ENCODE peak calls at places on chromosomes 5 and 9, in ten cellular contexts. V is HCT116, D is foreskin fibroblast, R is dorsolateral prefrontal cortex, T is fibroblast of lung, B is tibial nerve, U is fibroblast of mammary gland, E is A549, K is HL-60, Q is ovary. I is an unnamed sample.

GRCh38 chr5:152542741-152543140 is 137.7 kb upstream of the NMUR2 start:
- DNase-seq in R (no peak), Q (no peak), V (no peak), U (peak), T (peak), E (no peak), B (no peak), D (peak), K (no peak), I (no peak)

GRCh38 chr9:706606-707451 is 134.7 kb upstream of the DMRT1 start:
- DNase-seq in B (peak), R (peak), Q (peak), D (peak), E (no peak), K (peak), T (peak), U (peak), V (no peak), I (no peak)

GRCh38 chr5:16431482-16431881 is 34.1 kb downstream of the ZNF622 start:
- DNase-seq in B (no peak), T (no peak), D (no peak), V (no peak), Q (no peak), K (no peak), R (no peak), E (no peak), U (no peak), I (no peak)

GRCh38 chr5:139272471-139273321 is 20.8 kb upstream of the MATR3 start:
- DNase-seq in Q (no peak), R (no peak), B (no peak), K (peak), D (peak), U (peak), E (no peak), T (peak), V (no peak), I (no peak)

GRCh38 chr5:78213799-78214198 is 80.7 kb downstream of the AP3B1 start:
- DNase-seq in B (no peak), E (no peak), Q (no peak), D (no peak), R (no peak), V (no peak), U (no peak), K (no peak), T (no peak), I (no peak)

GRCh38 chr5:10106806-10107205 is 142.9 kb downstream of the ATPSCKMT start:
- DNase-seq in D (peak), E (no peak), K (no peak), R (no peak), Q (no peak), B (no peak), T (no peak), V (no peak), U (peak), I (no peak)

GRCh38 chr5:159456261-159456660 is 126.0 kb upstream of the IL12B start:
- DNase-seq in D (no peak), U (no peak), T (no peak), Q (no peak), E (no peak), R (no peak), B (no peak), K (no peak), V (no peak), I (no peak)

GRCh38 chr9:120324996-120325642 is 254.8 kb downstream of the CDK5RAP2 start:
- DNase-seq in D (no peak), U (no peak), K (peak), V (no peak), B (no peak), R (no peak), Q (no peak), E (no peak), T (no peak), I (no peak)

GRCh38 chr9:136925414-136926153 is 19.0 kb downstream of the FBXW5 start:
- DNase-seq in Q (no peak), U (no peak), B (no peak), D (no peak), K (no peak), E (no peak), R (no peak), T (no peak), V (no peak), I (no peak)

GRCh38 chr5:122424211-122424610 is 112.2 kb downstream of the SNCAIP start:
- DNase-seq in R (no peak), U (no peak), D (no peak), V (no peak), K (no peak), B (no peak), Q (no peak), T (no peak), E (no peak), I (no peak)

GRCh38 chr9:68895741-68896478 is 118.0 kb downstream of the PRKACG start:
- DNase-seq in V (no peak), R (no peak), T (no peak), Q (no peak), K (no peak), E (no peak), D (no peak), B (no peak), U (peak), I (no peak)

GRCh38 chr9:27967236-27967635 is 394.0 kb upstream of the C9orf72 start:
- DNase-seq in B (no peak), D (no peak), V (no peak), E (no peak), K (no peak), U (no peak), R (no peak), T (no peak), Q (no peak), I (no peak)

GRCh38 chr9:89483592-89484474 is 14.1 kb downstream of the SEMA4D start:
- DNase-seq in E (no peak), D (no peak), R (no peak), B (no peak), T (no peak), U (no peak), Q (no peak), K (peak), V (no peak), I (no peak)

GRCh38 chr9:91174772-91175171 is 186.9 kb downstream of the AUH start:
- DNase-seq in U (no peak), T (no peak), D (no peak), V (no peak), K (no peak), E (no peak), R (no peak), B (no peak), Q (no peak), I (no peak)

GRCh38 chr9:97518909-97519307 is 17.4 kb downstream of the TMOD1 start:
- DNase-seq in U (peak), Q (peak), D (peak), E (peak), B (peak), R (no peak), T (peak), K (no peak), V (no peak), I (peak)

GRCh38 chr9:128882677-128883590 is 1.0 kb downstream of the LRRC8A start:
- DNase-seq in R (no peak), Q (peak), V (no peak), K (no peak), B (no peak), D (peak), E (no peak), U (peak), T (peak), I (no peak)

GRCh38 chr9:27539479-27540441 is 10.1 kb upstream of the MOB3B start:
- DNase-seq in T (peak), D (peak), Q (peak), V (no peak), B (peak), U (peak), K (no peak), R (no peak), E (no peak), I (no peak)

GRCh38 chr5:1108008-1108864 is 3.6 kb downstream of the SLC12A7 start:
- DNase-seq in E (no peak), V (no peak), B (no peak), R (no peak), D (no peak), T (no peak), Q (no peak), U (no peak), K (peak), I (no peak)

DNA sequence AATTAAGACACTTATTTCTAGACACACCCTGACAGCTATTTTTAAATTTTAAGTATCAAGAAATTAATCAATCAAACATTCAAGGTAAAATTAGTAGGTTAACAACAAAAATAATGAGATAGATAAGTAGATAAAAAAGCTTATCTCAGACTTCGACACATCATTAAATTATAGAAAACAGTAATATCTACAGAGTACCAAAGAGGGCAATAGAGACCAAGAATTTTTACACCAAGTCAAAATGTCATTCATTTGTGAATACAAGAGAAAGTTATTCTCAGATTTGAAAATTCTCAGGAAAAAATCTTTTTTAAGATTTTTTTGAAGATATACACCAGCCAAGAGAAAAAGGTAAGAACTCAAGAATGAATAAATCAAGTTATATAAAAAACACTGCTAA is 445.6 kb downstream of the ACTL7B start:
- DNase-seq in K (no peak), U (no peak), B (no peak), E (no peak), V (no peak), R (no peak), T (no peak), D (no peak), Q (no peak), I (no peak)
- TF ChIP-seq CTCF in K (no peak), U (no peak), B (peak), E (no peak), V (no peak), R (peak), T (no peak), D (no peak), Q (no peak), I (no peak)

GRCh38 chr9:127064335-127064734 is 58.1 kb downstream of the ANGPTL2 start:
- DNase-seq in E (no peak), K (no peak), D (no peak), T (no peak), R (no peak), U (peak), V (no peak), B (no peak), Q (no peak), I (no peak)

GRCh38 chr9:127066775-127067111 is 55.7 kb downstream of the ANGPTL2 start:
- DNase-seq in U (peak), K (peak), Q (no peak), T (peak), B (no peak), V (no peak), E (no peak), R (no peak), D (peak), I (no peak)

GRCh38 chr9:127067603-127068220 is 54.7 kb downstream of the ANGPTL2 start:
- DNase-seq in B (no peak), R (no peak), D (no peak), T (peak), E (no peak), V (peak), U (no peak), K (no peak), Q (no peak), I (no peak)

GRCh38 chr9:127065592-127065991 is 56.8 kb downstream of the ANGPTL2 start:
- DNase-seq in D (peak), T (peak), Q (no peak), E (no peak), K (no peak), R (no peak), B (no peak), V (no peak), U (peak), I (no peak)

GRCh38 chr9:127066060-127066774 is 56.2 kb downstream of the ANGPTL2 start:
- DNase-seq in D (no peak), K (no peak), E (no peak), R (no peak), V (no peak), U (peak), B (no peak), T (peak), Q (no peak), I (no peak)
- H3K4me3 ChIP-seq in D (no peak), K (no peak), E (no peak), R (no peak), V (no peak), U (no peak), B (no peak), T (no peak), Q (no peak), I (no peak)

GRCh38 chr5:38847549-38848341 is 1.9 kb downstream of the OSMR start:
- DNase-seq in T (peak), U (no peak), V (no peak), Q (no peak), D (peak), K (no peak), E (peak), R (no peak), B (no peak), I (no peak)
- TF ChIP-seq CTCF in T (peak), U (peak), V (peak), Q (no peak), D (no peak), K (no peak), E (no peak), R (no peak), B (no peak), I (no peak)

GRCh38 chr9:86796671-86797070 is 150.6 kb downstream of the GAS1 start:
- DNase-seq in R (no peak), V (no peak), B (no peak), Q (no peak), E (no peak), T (no peak), K (no peak), U (no peak), D (no peak), I (no peak)

GRCh38 chr9:86792136-86792535 is 155.2 kb downstream of the GAS1 start:
- DNase-seq in D (peak), V (peak), U (peak), B (no peak), R (no peak), K (no peak), T (peak), E (no peak), Q (no peak), I (no peak)

GRCh38 chr9:86795861-86796497 is 151.3 kb downstream of the GAS1 start:
- DNase-seq in R (no peak), D (peak), U (peak), B (peak), E (no peak), K (no peak), V (no peak), Q (peak), T (peak), I (no peak)

GRCh38 chr9:86795047-86795437 is 152.3 kb downstream of the GAS1 start:
- DNase-seq in E (no peak), T (no peak), U (peak), Q (peak), D (peak), R (no peak), V (no peak), B (no peak), K (no peak), I (no peak)

GRCh38 chr9:86794356-86795046 is 152.8 kb downstream of the GAS1 start:
- DNase-seq in Q (peak), T (peak), K (no peak), U (peak), D (peak), B (no peak), V (no peak), E (no peak), R (no peak), I (no peak)
- H3K4me3 ChIP-seq in Q (no peak), T (no peak), K (no peak), U (no peak), D (peak), B (peak), V (no peak), E (no peak), R (no peak), I (no peak)

I was measured in LNCaP clone FGC.